ENCODE peak calls at places on chromosomes 1 and 21, in ten cellular contexts. N is NCI-H1092 treated with DMSO at 0.1 percent for 48 hours; L is stimulated activated CD8-positive, alpha-beta memory T cell treated with anti-CD3 and anti-CD28 coated beads, Interleukin-7, amount 100 ng/mL, for 1 hour; M is coronary artery; V is BJ; P is activated T-helper 1 cell treated with Interleukin-2 at 50 U/mL for 16 hours; D is small intestine; E is activated CD8-positive, alpha-beta memory T cell treated with anti-CD3 and anti-CD28 coated beads, Interleukin-2, amount 50 U/mL, for 4 hours; F is GM12891; H is GM20000. O is an unnamed sample.

GRCh38 chr21:31900121-31900895 is 27.5 kb downstream of the HUNK start:
- DNase-seq in N (no peak), L (no peak), M (no peak), V (no peak), P (no peak), D (peak; percentile 98), E (no peak), F (no peak), H (no peak), O (peak; percentile 25)

GRCh38 chr1:248696261-248696660 is 6.3 kb downstream of the OR14I1 start:
- DNase-seq in N (no peak), L (no peak), M (no peak), V (no peak), P (no peak), D (peak; percentile 67), E (no peak), F (no peak), H (no peak), O (peak; percentile 54)

GRCh38 chr1:11178021-11179015 is 10.8 kb upstream of the ANGPTL7 start:
- DNase-seq in N (no peak), L (no peak), M (no peak), V (no peak), P (no peak), D (no peak), E (no peak), F (no peak), H (no peak), O (no peak)

GRCh38 chr1:186760426-186760825 is 68.3 kb upstream of the PLA2G4A start:
- DNase-seq in N (no peak), L (no peak), M (no peak), V (no peak), P (no peak), D (no peak), E (no peak), F (no peak), H (no peak), O (no peak)

GRCh38 chr21:24290151-24290833 is 1317.0 kb downstream of the MRPL39 start:
- DNase-seq in N (peak; percentile 44), L (no peak), M (no peak), V (no peak), P (no peak), D (no peak), E (peak; percentile 25), F (no peak), H (no peak), O (no peak)

GRCh38 chr1:40820911-40821693 is 37.5 kb downstream of the KCNQ4 start:
- DNase-seq in N (peak; percentile 59), L (no peak), M (no peak), V (no peak), P (no peak), D (no peak), E (no peak), F (no peak), H (no peak), O (no peak)

GRCh38 chr1:170166518-170167180 is 20.9 kb downstream of the NTMT2 start:
- DNase-seq in N (no peak), L (no peak), M (no peak), V (no peak), P (no peak), D (no peak), E (no peak), F (no peak), H (no peak), O (no peak)

GRCh38 chr1:228366062-228366850 is 40.4 kb downstream of the TRIM11 start:
- DNase-seq in N (no peak), L (no peak), M (no peak), V (no peak), P (no peak), D (no peak), E (no peak), F (no peak), H (no peak), O (no peak)

GRCh38 chr1:206685256-206685748 is 597 bp downstream of the MAPKAPK2 start:
- DNase-seq in N (no peak), L (no peak), M (no peak), V (no peak), P (peak; percentile 14), D (no peak), E (peak; percentile 52), F (peak; percentile 32), H (peak; percentile 68), O (no peak)

GRCh38 chr1:2287649-2288048 is 59.5 kb downstream of the SKI start:
- DNase-seq in N (no peak), L (no peak), M (no peak), V (no peak), P (no peak), D (no peak), E (no peak), F (no peak), H (no peak), O (no peak)

GRCh38 chr1:10891081-10891480 is 94.6 kb upstream of the CASZ1 start:
- DNase-seq in N (no peak), L (no peak), M (no peak), V (no peak), P (no peak), D (no peak), E (no peak), F (no peak), H (no peak), O (no peak)